ENCODE peak calls at places on chromosomes 6 and 20, in nine cellular contexts. G, H, Y, Q, Z, E, I, R and C are unnamed samples.

GRCh38 chr20:49595811-49596545 is 28.0 kb upstream of the PTGIS start:
- DNase-seq in I (no peak), H (no peak), Z (no peak), E (no peak), R (no peak), Q (no peak), G (no peak), Y (peak; percentile 73), C (no peak)

GRCh38 chr20:20368414-20369352 is 779 bp downstream of the INSM1 start:
- DNase-seq in H (no peak), E (no peak), R (no peak), Q (no peak), I (no peak), Y (peak; percentile 7), Z (peak; percentile 56), G (no peak), C (no peak)

GRCh38 chr20:6819599-6819998 is 52.1 kb downstream of the BMP2 start:
- DNase-seq in Z (no peak), Q (peak; percentile 10), Y (no peak), E (no peak), R (peak; percentile 32), G (no peak), H (no peak), I (peak; percentile 8), C (no peak)

GRCh38 chr6:82073484-82073883 is 174.1 kb downstream of the IBTK start:
- DNase-seq in I (no peak), G (no peak), R (no peak), H (no peak), Y (no peak), E (no peak), Z (no peak), Q (no peak), C (no peak)

GRCh38 chr6:120077489-120077888 is 727.9 kb upstream of the MAN1A1 start:
- DNase-seq in Y (peak; percentile 37), I (peak; percentile 15), Q (no peak), R (peak; percentile 2), H (no peak), E (no peak), G (peak; percentile 13), Z (no peak), C (no peak)

GRCh38 chr6:34230653-34231351 is 5.9 kb upstream of the HMGA1 start:
- DNase-seq in E (no peak), Y (no peak), H (no peak), I (no peak), R (no peak), Q (no peak), G (no peak), Z (no peak), C (no peak)

GRCh38 chr20:25356294-25356933 is 34.2 kb downstream of the ABHD12 start:
- DNase-seq in I (no peak), Y (no peak), Q (no peak), E (no peak), Z (peak; percentile 80), R (no peak), G (no peak), H (no peak), C (no peak)

GRCh38 chr20:45012682-45013302 is 46.5 kb downstream of the STK4 start:
- DNase-seq in Y (peak; percentile 37), E (no peak), R (peak; percentile 43), G (no peak), I (peak; percentile 41), Q (no peak), H (no peak), Z (no peak), C (no peak)

GRCh38 chr6:35810831-35811698 is 5.9 kb downstream of the LHFPL5 start:
- DNase-seq in Z (no peak), I (peak; percentile 34), R (peak; percentile 81), Y (peak; percentile 81), H (no peak), E (no peak), G (no peak), Q (peak; percentile 67), C (no peak)

GRCh38 chr20:2799688-2800589 is 488 bp downstream of the CPXM1 start:
- DNase-seq in E (no peak), Z (peak; percentile 49), R (no peak), H (no peak), Y (peak; percentile 34), Q (no peak), I (peak; percentile 12), G (no peak), C (peak; percentile 37)

GRCh38 chr20:46214831-46215488 is 93.3 kb downstream of the CDH22 start:
- DNase-seq in E (no peak), Z (no peak), R (no peak), G (no peak), Y (peak; percentile 12), I (no peak), H (no peak), Q (no peak), C (no peak)

GRCh38 chr6:28794175-28795002 is 129.4 kb downstream of the TRIM27 start:
- DNase-seq in G (no peak), R (peak; percentile 54), Y (peak; percentile 71), I (peak; percentile 38), E (no peak), H (no peak), Q (peak; percentile 45), Z (no peak), C (no peak)

GRCh38 chr6:37131104-37131959 is 38.6 kb upstream of the PIM1 start:
- DNase-seq in Y (peak; percentile 35), E (peak; percentile 82), Q (peak; percentile 52), G (no peak), H (peak; percentile 52), R (peak; percentile 65), I (peak; percentile 66), Z (no peak), C (no peak)

GRCh38 chr20:9306521-9306920 is 207.9 kb upstream of the LAMP5 start:
- DNase-seq in Q (peak; percentile 83), R (peak; percentile 18), G (no peak), I (peak; percentile 97), E (no peak), H (no peak), Z (no peak), Y (peak; percentile 94), C (no peak)

GRCh38 chr6:31114970-31115849 is 610 bp downstream of the PSORS1C1 start:
- DNase-seq in Z (no peak), I (peak; percentile 56), H (no peak), E (no peak), Y (peak; percentile 69), Q (peak; percentile 57), R (peak; percentile 73), G (no peak), C (no peak)
- TF ChIP-seq CTCF in Z (no peak), I (peak; percentile 18), H (no peak), E (no peak), Y (peak; percentile 42), Q (peak; percentile 52), R (peak; percentile 47), G (no peak), C (no peak)

DNA sequence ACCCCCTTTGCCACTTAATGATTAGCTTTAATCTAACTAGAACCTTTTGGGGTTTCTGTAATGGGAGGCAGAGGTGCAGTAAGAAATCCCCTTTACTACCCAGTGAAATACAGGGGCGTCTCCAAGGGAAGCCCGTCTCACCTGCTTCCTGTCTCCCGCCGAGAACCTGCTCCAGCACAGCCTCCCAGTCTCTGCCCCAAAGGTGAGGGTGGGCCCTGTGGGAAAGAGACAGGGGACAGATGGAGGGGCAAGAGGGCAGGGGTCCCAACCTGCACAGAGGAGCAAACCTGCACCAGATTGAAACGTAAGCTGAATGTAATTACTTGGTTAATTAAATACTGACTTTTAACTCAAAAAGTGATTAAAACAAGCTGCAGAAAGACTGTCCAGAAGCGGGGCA is 474.2 kb upstream of the SULF2 start:
- DNase-seq in Q (no peak), H (no peak), Z (no peak), Y (no peak), G (no peak), E (no peak), R (no peak), I (no peak), C (no peak)
- TF ChIP-seq CTCF in Q (no peak), H (no peak), Z (no peak), Y (no peak), G (no peak), E (no peak), R (no peak), I (no peak), C (no peak)

GRCh38 chr6:125224236-125224861 is 70.8 kb downstream of the TPD52L1 start:
- DNase-seq in I (no peak), R (no peak), Q (peak; percentile 8), G (no peak), H (no peak), E (no peak), Y (peak; percentile 29), Z (no peak), C (no peak)

GRCh38 chr6:125219451-125219942 is 65.9 kb downstream of the TPD52L1 start:
- DNase-seq in E (no peak), H (no peak), Z (no peak), Y (no peak), G (no peak), I (no peak), R (no peak), Q (no peak), C (no peak)

GRCh38 chr6:125222531-125223455 is 69.2 kb downstream of the TPD52L1 start:
- DNase-seq in G (no peak), Q (no peak), R (no peak), Y (no peak), Z (no peak), E (no peak), I (no peak), H (no peak), C (no peak)

GRCh38 chr6:125217369-125217768 is 63.8 kb downstream of the TPD52L1 start:
- DNase-seq in Q (no peak), R (no peak), H (no peak), I (no peak), G (no peak), E (no peak), Z (no peak), Y (no peak), C (no peak)

GRCh38 chr6:125220712-125221111 is 67.1 kb downstream of the TPD52L1 start:
- DNase-seq in Q (no peak), I (no peak), Y (peak; percentile 49), G (no peak), R (no peak), E (peak; percentile 32), H (no peak), Z (no peak), C (no peak)
- TF ChIP-seq CTCF in Q (no peak), I (no peak), Y (no peak), G (no peak), R (no peak), E (peak; percentile 10), H (peak; percentile 37), Z (no peak), C (no peak)

GRCh38 chr20:43762911-43763310 is 36.1 kb upstream of the GTSF1L start:
- DNase-seq in Q (no peak), R (no peak), Y (no peak), G (no peak), H (no peak), I (no peak), Z (no peak), E (no peak), C (no peak)

GRCh38 chr20:43766917-43767316 is 40.1 kb upstream of the GTSF1L start:
- DNase-seq in G (no peak), I (no peak), Y (no peak), Z (no peak), H (no peak), R (no peak), E (no peak), Q (no peak), C (no peak)

GRCh38 chr20:43766395-43766794 is 39.6 kb upstream of the GTSF1L start:
- DNase-seq in Q (no peak), I (no peak), E (peak; percentile 65), R (no peak), G (no peak), Y (no peak), H (no peak), Z (no peak), C (no peak)

GRCh38 chr20:43767686-43768474 is 41.1 kb upstream of the GTSF1L start:
- DNase-seq in R (no peak), Z (no peak), Q (no peak), G (no peak), Y (peak; percentile 61), H (no peak), I (peak; percentile 33), E (no peak), C (no peak)

GRCh38 chr20:43765933-43766332 is 39.1 kb upstream of the GTSF1L start:
- DNase-seq in H (no peak), I (no peak), G (no peak), Z (no peak), Q (no peak), Y (no peak), E (no peak), R (no peak), C (no peak)
- TF ChIP-seq CTCF in H (no peak), I (no peak), G (no peak), Z (no peak), Q (no peak), Y (no peak), E (no peak), R (no peak), C (no peak)